ENCODE peak calls at places on chromosomes 5 and 9, in four cellular contexts. B is left lung; E is right cardiac atrium; V is CD4-positive, alpha-beta memory T cell. M is an unnamed sample.
A peak's percentile ranks its signal among the peaks of the same experiment; 100 is the strongest.

GRCh38 chr9:106862946-106863740 is at the start of gene ZNF462:
- DNase-seq in B (no peak), V (no peak), E (peak; percentile 78), M (no peak)

GRCh38 chr5:131980696-131981095 is 30.8 kb downstream of the ACSL6 start:
- DNase-seq in B (no peak), E (no peak), V (no peak), M (no peak)

GRCh38 chr5:83471405-83472212 is at the start of gene VCAN:
- DNase-seq in V (no peak), E (peak; percentile 93), B (peak; percentile 74), M (no peak)

GRCh38 chr9:87643778-87644570 is 81.9 kb upstream of the CTSL start:
- DNase-seq in B (no peak), E (no peak), V (no peak), M (no peak)

GRCh38 chr9:114423181-114423580 is 35.4 kb upstream of the AKNA start:
- DNase-seq in B (no peak), E (no peak), V (no peak), M (no peak)

GRCh38 chr9:77800924-77801551 is 152.9 kb upstream of the GNA14 start:
- DNase-seq in E (no peak), V (no peak), B (no peak), M (no peak)

GRCh38 chr5:1312993-1313833 is 18.3 kb upstream of the TERT start:
- DNase-seq in B (no peak), E (no peak), V (peak; percentile 55), M (no peak)

GRCh38 chr9:447230-448025 is 232.8 kb downstream of the DOCK8 start:
- DNase-seq in B (no peak), V (peak; percentile 61), E (no peak), M (peak; percentile 95)

GRCh38 chr5:118614701-118615475 is 373.5 kb downstream of the DTWD2 start:
- DNase-seq in E (no peak), B (no peak), V (no peak), M (no peak)

GRCh38 chr5:122222580-122222979 is 89.5 kb upstream of the SNCAIP start:
- DNase-seq in B (no peak), E (peak; percentile 37), V (no peak), M (no peak)

GRCh38 chr5:176621661-176622079 is 8.7 kb downstream of the SNCB start:
- DNase-seq in V (no peak), B (no peak), E (peak; percentile 66), M (no peak)

GRCh38 chr5:135129307-135129706 is 95.3 kb upstream of the PITX1 start:
- DNase-seq in B (no peak), E (no peak), V (no peak), M (no peak)

GRCh38 chr9:94648191-94648590 is 8.9 kb upstream of the FBP1 start:
- DNase-seq in V (no peak), B (no peak), E (no peak), M (no peak)

GRCh38 chr9:109244179-109245132 is 76.4 kb downstream of the EPB41L4B start:
- DNase-seq in V (peak; percentile 36), B (peak; percentile 58), E (peak; percentile 90), M (peak; percentile 37)

GRCh38 chr5:128406863-128407262 is 131.2 kb downstream of the FBN2 start:
- DNase-seq in E (no peak), V (no peak), B (no peak), M (no peak)

GRCh38 chr5:139246394-139246793 is 47.1 kb upstream of the MATR3 start:
- DNase-seq in E (no peak), V (no peak), B (peak; percentile 63), M (no peak)

M was measured in CD4-positive, CD25-positive, alpha-beta regulatory T cell.